ENCODE peak calls at places on chromosomes 1 and 21, in seven cellular contexts. X, O, U, W, S, D and Q are unnamed samples.

GRCh38 chr21:29098156-29098555 is 24.7 kb upstream of the CCT8 start:
- DNase-seq in X (no peak), O (no peak), U (no peak), W (peak), S (no peak), D (no peak), Q (no peak)

GRCh38 chr1:13708380-13709010 is 8.5 kb downstream of the PRDM2 start:
- DNase-seq in X (no peak), O (no peak), U (no peak), W (no peak), S (no peak), D (no peak), Q (no peak)

GRCh38 chr1:117605164-117605810 is 561 bp upstream of the TENT5C start:
- DNase-seq in X (no peak), O (no peak), U (no peak), W (no peak), S (no peak), D (peak), Q (peak)

GRCh38 chr1:100643430-100644196 is 75.9 kb upstream of the VCAM1 start:
- DNase-seq in X (peak), O (no peak), U (no peak), W (peak), S (no peak), D (no peak), Q (no peak)

GRCh38 chr21:43362928-43363314 is 64.0 kb downstream of the SIK1 start:
- DNase-seq in X (no peak), O (no peak), U (no peak), W (no peak), S (no peak), D (no peak), Q (no peak)

GRCh38 chr1:232833966-232834535 is 28.8 kb downstream of the MAP10 start:
- DNase-seq in X (no peak), O (no peak), U (no peak), W (no peak), S (no peak), D (no peak), Q (no peak)

GRCh38 chr1:11797525-11798216 is 8.1 kb downstream of the MTHFR start:
- DNase-seq in X (peak), O (no peak), U (no peak), W (peak), S (no peak), D (peak), Q (no peak)

GRCh38 chr1:92317836-92318493 is 19.1 kb downstream of the RPAP2 start:
- DNase-seq in X (no peak), O (no peak), U (no peak), W (no peak), S (no peak), D (peak), Q (no peak)

GRCh38 chr1:12477301-12477700 is 140.7 kb downstream of the DHRS3 start:
- DNase-seq in X (no peak), O (no peak), U (no peak), W (no peak), S (no peak), D (peak), Q (no peak)

GRCh38 chr1:108816049-108816882 is 40.6 kb downstream of the AKNAD1 start:
- DNase-seq in X (peak), O (peak), U (peak), W (peak), S (no peak), D (peak), Q (peak)

GRCh38 chr1:26181586-26182371 is 4.5 kb downstream of the CNKSR1 start:
- DNase-seq in X (no peak), O (no peak), U (no peak), W (peak), S (no peak), D (no peak), Q (no peak)

GRCh38 chr1:68525781-68526180 is 28.9 kb upstream of the DEPDC1 start:
- DNase-seq in X (no peak), O (no peak), U (no peak), W (no peak), S (no peak), D (no peak), Q (no peak)

GRCh38 chr1:205321109-205321958 is at the start of gene NUAK2:
- DNase-seq in X (peak), O (peak), U (peak), W (peak), S (peak), D (peak), Q (peak)
- TF ChIP-seq CTCF in X (peak), O (peak), U (peak), W (peak), S (no peak), D (peak), Q (peak)

DNA sequence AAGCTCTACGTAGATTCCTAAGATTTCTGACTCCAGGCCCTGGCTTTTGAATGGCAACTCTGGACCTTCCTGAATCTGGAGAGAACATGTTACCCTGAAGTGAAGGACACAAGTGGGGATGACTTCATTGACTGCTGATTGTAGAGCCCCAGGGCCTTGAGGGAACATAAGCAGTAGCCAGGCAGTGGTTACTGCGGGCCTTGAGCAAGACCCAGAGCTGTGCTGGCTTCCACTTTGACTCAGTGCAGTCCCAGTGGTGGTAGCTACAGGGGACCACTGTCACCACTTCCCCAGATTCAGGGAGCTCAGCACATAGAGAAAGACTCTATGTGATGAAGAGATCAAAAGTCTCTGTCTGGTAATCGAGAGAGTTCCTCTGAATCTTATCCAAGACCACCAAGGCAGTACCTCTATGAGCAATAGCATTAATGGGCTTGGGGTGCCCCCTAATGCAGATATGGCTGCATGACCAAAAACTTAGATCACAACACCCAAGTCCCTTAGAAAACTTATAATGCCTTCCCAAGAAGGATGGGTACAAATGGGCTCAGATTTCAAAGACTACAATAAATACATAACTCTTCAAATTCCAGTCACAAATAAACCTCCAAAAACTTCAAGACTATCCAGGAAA is 1278.3 kb downstream of the AMY1C start:
- DNase-seq in X (no peak), O (no peak), U (no peak), W (no peak), S (no peak), D (no peak), Q (no peak)
- TF ChIP-seq CTCF in X (no peak), O (no peak), U (peak), W (no peak), S (no peak), D (no peak), Q (no peak)

GRCh38 chr1:167345386-167345733 is 124.7 kb downstream of the POU2F1 start:
- DNase-seq in X (no peak), O (no peak), U (no peak), W (peak), S (no peak), D (no peak), Q (no peak)

GRCh38 chr1:167344605-167345385 is 124.1 kb downstream of the POU2F1 start:
- DNase-seq in X (peak), O (no peak), U (no peak), W (peak), S (no peak), D (no peak), Q (no peak)

GRCh38 chr1:167339405-167339804 is 118.7 kb downstream of the POU2F1 start:
- DNase-seq in X (no peak), O (no peak), U (no peak), W (no peak), S (no peak), D (no peak), Q (no peak)

GRCh38 chr1:167344112-167344511 is 123.4 kb downstream of the POU2F1 start:
- DNase-seq in X (peak), O (no peak), U (no peak), W (peak), S (no peak), D (peak), Q (no peak)

GRCh38 chr1:167342846-167343245 is 122.2 kb downstream of the POU2F1 start:
- DNase-seq in X (no peak), O (no peak), U (no peak), W (no peak), S (no peak), D (no peak), Q (no peak)
- TF ChIP-seq CTCF in X (no peak), O (no peak), U (peak), W (no peak), S (no peak), D (peak), Q (peak)

GRCh38 chr1:7084232-7084894 is 299.1 kb downstream of the CAMTA1 start:
- DNase-seq in X (no peak), O (no peak), U (no peak), W (no peak), S (no peak), D (no peak), Q (no peak)
- TF ChIP-seq CTCF in X (no peak), O (no peak), U (no peak), W (no peak), S (no peak), D (no peak), Q (no peak)

DNA sequence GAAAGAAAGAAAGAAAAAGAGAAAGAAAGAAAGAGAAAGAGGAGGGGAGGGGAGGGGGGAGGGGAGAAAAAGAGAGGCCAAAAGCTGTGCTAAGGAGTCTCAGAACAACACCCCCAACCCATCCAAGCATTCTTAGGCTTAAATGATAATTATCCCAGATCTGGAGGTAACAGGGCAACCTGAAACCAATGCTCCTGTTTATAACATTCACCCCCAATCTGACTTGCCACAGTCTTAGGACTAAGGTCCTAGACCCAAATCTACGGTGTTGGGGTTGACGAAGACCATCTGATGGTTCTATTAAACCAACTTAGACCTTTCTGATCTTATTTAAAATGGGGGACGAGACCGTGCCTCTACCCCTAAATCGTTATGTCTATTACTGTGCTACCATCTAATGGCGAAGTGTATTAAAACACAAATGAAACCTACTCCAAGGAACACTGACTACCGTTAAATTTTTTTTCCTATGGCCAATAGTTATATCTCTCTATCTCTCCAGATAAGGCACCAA is 119.3 kb upstream of the CDC42BPA start:
- DNase-seq in X (peak), O (no peak), U (no peak), W (peak), S (no peak), D (peak), Q (no peak)
- TF ChIP-seq CTCF in X (peak), O (no peak), U (peak), W (peak), S (no peak), D (peak), Q (peak)

GRCh38 chr1:20999525-21000244 is 177.0 kb downstream of the EIF4G3 start:
- DNase-seq in X (no peak), O (no peak), U (no peak), W (no peak), S (no peak), D (no peak), Q (no peak)

GRCh38 chr1:21003281-21003680 is 173.4 kb downstream of the EIF4G3 start:
- DNase-seq in X (no peak), O (no peak), U (no peak), W (no peak), S (no peak), D (no peak), Q (no peak)

GRCh38 chr1:21000245-21000594 is 176.5 kb downstream of the EIF4G3 start:
- DNase-seq in X (no peak), O (no peak), U (no peak), W (no peak), S (no peak), D (no peak), Q (no peak)

GRCh38 chr1:20997602-20998235 is 179.0 kb downstream of the EIF4G3 start:
- DNase-seq in X (no peak), O (no peak), U (no peak), W (no peak), S (no peak), D (no peak), Q (no peak)

GRCh38 chr1:21001042-21001441 is 175.7 kb downstream of the EIF4G3 start:
- DNase-seq in X (no peak), O (no peak), U (no peak), W (no peak), S (no peak), D (no peak), Q (no peak)
- TF ChIP-seq CTCF in X (no peak), O (no peak), U (no peak), W (no peak), S (no peak), D (no peak), Q (no peak)

DNA sequence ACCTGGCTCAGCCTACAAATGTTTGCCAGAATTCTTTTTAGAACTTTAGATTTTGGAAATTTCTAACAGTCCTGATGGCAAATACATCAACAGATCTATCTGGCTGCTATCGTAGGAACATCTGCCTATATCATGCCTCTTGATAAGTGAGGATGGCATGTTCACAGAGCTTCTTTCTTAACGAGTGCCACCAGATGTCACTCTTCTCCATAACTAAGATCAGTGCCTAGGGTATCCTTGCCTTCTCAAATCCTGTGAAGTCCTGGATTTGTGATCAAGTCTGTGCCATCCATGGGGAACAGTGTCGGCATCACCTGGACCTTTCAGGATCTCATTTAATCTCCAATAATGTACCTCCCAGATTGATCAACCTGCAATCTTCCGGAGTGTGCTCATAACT is 36.5 kb upstream of the CD5L start:
- DNase-seq in X (peak), O (no peak), U (no peak), W (peak), S (no peak), D (peak), Q (no peak)
- TF ChIP-seq CTCF in X (peak), O (no peak), U (peak), W (peak), S (no peak), D (peak), Q (peak)

DNA sequence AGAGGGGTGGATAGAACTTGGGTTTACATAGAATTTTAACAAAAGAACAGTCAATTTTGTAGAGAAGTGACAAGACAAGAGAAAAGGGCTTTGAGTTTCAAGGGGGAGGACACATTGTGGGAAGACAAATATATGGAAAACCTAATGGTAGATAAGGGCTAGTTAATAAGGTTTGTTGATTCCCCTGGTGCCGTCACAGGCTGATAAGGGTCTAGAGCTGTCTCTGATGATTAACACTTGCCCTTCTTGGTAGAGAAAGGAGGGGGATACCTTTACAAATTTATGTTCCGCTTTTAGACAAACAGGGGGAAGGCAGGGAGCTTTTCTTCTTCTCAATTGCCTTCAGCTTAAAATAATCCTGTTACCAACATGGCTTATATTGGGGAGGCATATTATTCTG is 124.3 kb downstream of the ETS2 start:
- DNase-seq in X (no peak), O (no peak), U (no peak), W (no peak), S (no peak), D (no peak), Q (no peak)
- TF ChIP-seq CTCF in X (no peak), O (no peak), U (no peak), W (no peak), S (no peak), D (no peak), Q (no peak)